ENCODE peak calls at places on chromosome 12, in seven cellular contexts. A is cardiac muscle cell, D is left ventricle myocardium inferior, W is heart right ventricle, Q is mammary epithelial cell, L is AG04450, H is stomach. I is an unnamed sample.

GRCh38 chr12:44816446-44817017 is 59.6 kb downstream of the NELL2 start:
- DNase-seq in A (no peak), D (no peak), W (no peak), Q (no peak), L (no peak), H (no peak), I (no peak)

GRCh38 chr12:29901585-29901984 is 117.8 kb upstream of the TMTC1 start:
- DNase-seq in A (no peak), D (no peak), W (no peak), Q (no peak), L (no peak), H (no peak), I (no peak)

GRCh38 chr12:45284096-45284901 is 68.4 kb downstream of the ANO6 start:
- DNase-seq in A (peak; percentile 78), D (no peak), W (no peak), Q (no peak), L (peak; percentile 61), H (no peak), I (no peak)

GRCh38 chr12:56081393-56082347 is 1.7 kb downstream of the ERBB3 start:
- DNase-seq in A (no peak), D (no peak), W (no peak), Q (no peak), L (no peak), H (peak; percentile 82), I (no peak)

GRCh38 chr12:31323466-31324115 is 2.4 kb downstream of the SINHCAF start:
- DNase-seq in A (peak; percentile 19), D (peak; percentile 22), W (peak; percentile 34), Q (peak; percentile 52), L (no peak), H (peak; percentile 51), I (peak; percentile 41)

GRCh38 chr12:107794451-107794850 is 19.9 kb downstream of the ASCL4 start:
- DNase-seq in A (no peak), D (no peak), W (no peak), Q (no peak), L (no peak), H (no peak), I (no peak)

GRCh38 chr12:39587247-39587646 is 32.4 kb downstream of the ABCD2 start:
- DNase-seq in A (peak; percentile 22), D (no peak), W (peak; percentile 13), Q (peak; percentile 20), L (no peak), H (no peak), I (no peak)

GRCh38 chr12:133080619-133081407 is at the start of gene ZNF140:
- DNase-seq in A (peak; percentile 99), D (peak; percentile 96), W (peak; percentile 97), Q (peak; percentile 94), L (peak; percentile 94), H (peak; percentile 95), I (peak; percentile 98)

GRCh38 chr12:67456281-67456918 is 187.2 kb downstream of the CAND1 start:
- DNase-seq in A (peak; percentile 96), D (no peak), W (peak; percentile 41), Q (peak; percentile 64), L (peak; percentile 80), H (no peak), I (no peak)

GRCh38 chr12:75850751-75851462 is 180.7 kb downstream of the PHLDA1 start:
- DNase-seq in A (peak; percentile 43), D (no peak), W (no peak), Q (peak; percentile 89), L (peak; percentile 34), H (no peak), I (no peak)

GRCh38 chr12:71060426-71060825 is 97.4 kb downstream of the TSPAN8 start:
- DNase-seq in A (no peak), D (no peak), W (no peak), Q (no peak), L (no peak), H (no peak), I (no peak)

GRCh38 chr12:19085090-19085489 is 44.4 kb upstream of the PLEKHA5 start:
- DNase-seq in A (no peak), D (no peak), W (no peak), Q (peak; percentile 51), L (no peak), H (no peak), I (no peak)

GRCh38 chr12:57735952-57736742 is 2.4 kb downstream of the AGAP2 start:
- DNase-seq in A (peak; percentile 49), D (peak; percentile 58), W (peak; percentile 53), Q (peak; percentile 37), L (no peak), H (no peak), I (no peak)

GRCh38 chr12:64390275-64390851 is at the start of gene C12orf56:
- DNase-seq in A (peak; percentile 25), D (no peak), W (no peak), Q (no peak), L (no peak), H (no peak), I (no peak)

GRCh38 chr12:92608418-92609091 is 94.2 kb upstream of the PLEKHG7 start:
- DNase-seq in A (peak; percentile 63), D (no peak), W (peak; percentile 13), Q (peak; percentile 67), L (no peak), H (no peak), I (no peak)

GRCh38 chr12:124561231-124561630 is 6.2 kb downstream of the NCOR2 start:
- DNase-seq in A (no peak), D (no peak), W (no peak), Q (no peak), L (no peak), H (no peak), I (no peak)

GRCh38 chr12:10098762-10099161 is at the start of gene CLEC1A:
- DNase-seq in A (no peak), D (peak; percentile 23), W (peak; percentile 56), Q (no peak), L (no peak), H (no peak), I (no peak)
- H3K4me3 ChIP-seq in A (no peak within 1 kb of the TSS), D (peak within 1 kb of the TSS; percentile 60), W (no peak within 1 kb of the TSS), Q (no peak within 1 kb of the TSS), L (no peak within 1 kb of the TSS), H (peak within 1 kb of the TSS; percentile 11), I (peak within 1 kb of the TSS; percentile 9)

GRCh38 chr12:88870000-88870737 is 289.9 kb upstream of the KITLG start:
- DNase-seq in A (peak; percentile 3), D (no peak), W (no peak), Q (no peak), L (peak; percentile 69), H (no peak), I (no peak)
- H3K27ac ChIP-seq in A (no peak overlapping the region), D (peak overlapping the region; percentile 27), W (no peak overlapping the region), Q (no peak overlapping the region), L (no peak overlapping the region), H (no peak overlapping the region), I (no peak overlapping the region)

DNA sequence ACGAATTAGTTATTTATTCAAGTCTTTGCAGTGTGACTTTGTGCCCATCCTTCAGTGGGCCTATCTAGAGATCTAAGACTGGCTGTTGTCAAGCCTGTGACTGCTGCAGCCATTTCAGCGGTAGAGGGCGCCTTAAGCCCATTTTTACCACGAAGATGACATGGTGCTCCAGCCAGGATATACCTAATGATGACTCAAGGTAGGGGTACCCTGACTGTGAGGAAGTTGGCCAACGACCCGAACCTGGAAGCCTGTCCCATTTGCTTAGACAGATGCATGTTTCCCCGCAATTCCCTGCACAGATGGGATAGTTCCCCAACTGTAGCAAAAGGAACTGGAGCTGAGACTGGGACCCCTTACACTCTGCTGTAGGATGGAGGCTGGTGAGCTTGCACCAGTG is 41.3 kb downstream of the RAB3IP start:
- DNase-seq in A (peak; percentile 64), D (no peak), W (no peak), Q (peak; percentile 34), L (no peak), H (no peak), I (no peak)
- H3K4me3 ChIP-seq in A (no peak overlapping the region), D (no peak overlapping the region), W (no peak overlapping the region), Q (no peak overlapping the region), L (no peak overlapping the region), H (no peak overlapping the region), I (no peak overlapping the region)

GRCh38 chr12:117695956-117696355 is 272.8 kb downstream of the KSR2 start:
- DNase-seq in A (no peak), D (no peak), W (no peak), Q (no peak), L (no peak), H (no peak), I (no peak)

GRCh38 chr12:117699575-117699974 is 269.2 kb downstream of the KSR2 start:
- DNase-seq in A (no peak), D (no peak), W (no peak), Q (no peak), L (no peak), H (no peak), I (no peak)

GRCh38 chr12:117699118-117699517 is 269.7 kb downstream of the KSR2 start:
- DNase-seq in A (no peak), D (no peak), W (no peak), Q (no peak), L (no peak), H (no peak), I (no peak)
- H3K27ac ChIP-seq in A (no peak overlapping the region), D (no peak overlapping the region), W (no peak overlapping the region), Q (no peak overlapping the region), L (no peak overlapping the region), H (no peak overlapping the region), I (no peak overlapping the region)

DNA sequence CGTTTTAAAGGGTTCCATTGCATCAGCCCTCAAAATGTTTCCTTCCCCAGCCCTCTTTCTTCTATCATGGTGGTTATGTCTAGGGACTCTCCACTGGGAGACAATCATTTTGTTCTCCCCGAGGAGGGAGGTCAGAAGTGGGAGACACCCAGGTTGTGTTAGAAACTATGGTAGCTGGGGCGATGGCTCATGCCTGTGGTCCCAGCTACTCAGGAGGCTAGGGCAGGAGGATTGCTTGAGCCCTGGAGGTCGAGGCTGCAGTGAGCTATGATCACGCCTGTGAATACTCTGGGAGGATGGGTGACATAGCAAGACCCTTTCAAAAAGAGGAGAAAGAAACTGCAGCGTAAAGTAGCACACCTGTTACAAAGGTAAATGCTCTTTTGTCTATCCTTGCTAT is 13.0 kb upstream of the LRRC23 start:
- DNase-seq in A (no peak), D (no peak), W (no peak), Q (no peak), L (no peak), H (no peak), I (no peak)
- H3K4me3 ChIP-seq in A (peak overlapping the region; percentile 25), D (peak overlapping the region; percentile 68), W (peak overlapping the region; percentile 15), Q (peak overlapping the region; percentile 30), L (peak overlapping the region; percentile 59), H (peak overlapping the region; percentile 53), I (peak overlapping the region; percentile 58)

I was measured in tibial artery.